ENCODE peak calls at places on chromosome 21, in six cellular contexts. D is IMR-90, Z is trophoblast cell, S is H9, O is H1, F is mesenchymal stem cell. B is an unnamed sample. For H3K4me1, the result is how much of the 10 kb centered on the place peaks cover.

GRCh38 chr21:21165063-21165645 is 166.9 kb downstream of the NCAM2 start:
- DNase-seq in F (peak), D (peak), S (no peak), O (no peak), Z (no peak), B (no peak)

GRCh38 chr21:31798842-31799691 is 67.1 kb upstream of the SCAF4 start:
- DNase-seq in O (no peak), F (no peak), D (peak), Z (peak), S (no peak), B (no peak)

GRCh38 chr21:38139380-38140168 is 117.2 kb upstream of the KCNJ15 start:
- DNase-seq in Z (peak), S (no peak), O (no peak), D (peak), F (peak), B (no peak)

GRCh38 chr21:31873696-31874599 is 1.1 kb downstream of the HUNK start:
- DNase-seq in F (peak), O (peak), S (peak), Z (no peak), D (peak), B (peak)

GRCh38 chr21:26332873-26333272 is 162.3 kb upstream of the APP start:
- DNase-seq in O (no peak), Z (no peak), F (no peak), S (no peak), D (no peak), B (no peak)

GRCh38 chr21:37484535-37485474 is 118.2 kb downstream of the DYRK1A start:
- DNase-seq in Z (no peak), F (no peak), O (no peak), S (no peak), D (peak), B (no peak)

GRCh38 chr21:45982256-45982757 is 737 bp downstream of the COL6A1 start:
- DNase-seq in Z (no peak), F (no peak), D (no peak), O (peak), S (no peak), B (no peak)

GRCh38 chr21:37555672-37556261 is 189.2 kb downstream of the DYRK1A start:
- DNase-seq in F (no peak), D (no peak), O (no peak), Z (no peak), S (no peak), B (no peak)

GRCh38 chr21:22791986-22792560 is 1793.9 kb downstream of the NCAM2 start:
- DNase-seq in O (no peak), F (peak), S (no peak), D (peak), Z (peak), B (peak)

GRCh38 chr21:36709030-36709867 is 10.3 kb downstream of the SIM2 start:
- DNase-seq in F (no peak), Z (no peak), D (no peak), O (peak), S (peak), B (no peak)

GRCh38 chr21:28871388-28872015 is 121.2 kb downstream of the LTN1 start:
- DNase-seq in D (peak), F (no peak), O (no peak), Z (no peak), S (no peak), B (no peak)

GRCh38 chr21:46008893-46009635 is 27.5 kb downstream of the COL6A1 start:
- DNase-seq in D (no peak), F (no peak), S (no peak), O (peak), Z (no peak), B (no peak)

GRCh38 chr21:26169061-26169610 is 1.4 kb downstream of the APP start:
- DNase-seq in O (peak), D (peak), F (peak), S (peak), Z (no peak), B (peak)

GRCh38 chr21:46188226-46189212 is 4.3 kb upstream of the SPATC1L start:
- DNase-seq in O (no peak), D (peak), F (peak), Z (peak), S (peak), B (peak)

GRCh38 chr21:25331286-25331685 is 276.0 kb downstream of the MRPL39 start:
- DNase-seq in O (no peak), S (no peak), D (no peak), F (no peak), Z (no peak), B (no peak)

GRCh38 chr21:28875078-28875477 is 117.6 kb downstream of the LTN1 start:
- DNase-seq in S (no peak), D (peak), Z (no peak), F (no peak), O (no peak), B (no peak)

GRCh38 chr21:19807231-19807630 is 1191.0 kb upstream of the NCAM2 start:
- DNase-seq in Z (no peak), D (no peak), O (no peak), S (no peak), F (peak), B (no peak)

GRCh38 chr21:21624674-21625073 is 626.5 kb downstream of the NCAM2 start:
- DNase-seq in D (peak), S (no peak), F (peak), Z (no peak), O (no peak), B (no peak)

GRCh38 chr21:31862078-31862477 is 10.7 kb upstream of the HUNK start:
- DNase-seq in F (no peak), S (no peak), O (no peak), D (no peak), Z (no peak), B (no peak)

GRCh38 chr21:26368591-26368990 is 198.0 kb upstream of the APP start:
- DNase-seq in S (no peak), F (no peak), Z (no peak), O (no peak), D (no peak), B (no peak)

GRCh38 chr21:45974073-45975016 is 7.2 kb upstream of the COL6A1 start:
- DNase-seq in Z (no peak), S (peak), O (peak), D (peak), F (peak), B (no peak)

GRCh38 chr21:26795866-26796329 is 49.3 kb downstream of the ADAMTS1 start:
- DNase-seq in Z (no peak), F (peak), O (no peak), D (peak), S (no peak), B (no peak)

GRCh38 chr21:21010698-21011097 is 12.5 kb downstream of the NCAM2 start:
- DNase-seq in O (no peak), Z (no peak), D (no peak), F (no peak), S (no peak), B (no peak)

GRCh38 chr21:21345872-21346271 is 347.7 kb downstream of the NCAM2 start:
- DNase-seq in Z (no peak), D (no peak), O (no peak), S (no peak), F (no peak), B (no peak)

GRCh38 chr21:26804895-26805609 is 40.2 kb downstream of the ADAMTS1 start:
- DNase-seq in S (no peak), O (no peak), D (peak), F (no peak), Z (no peak), B (no peak)

GRCh38 chr21:36478941-36479340 is 981 bp downstream of the CLDN14 start:
- DNase-seq in O (peak), D (no peak), S (peak), F (no peak), Z (no peak), B (no peak)

GRCh38 chr21:46052703-46053651 is 44.9 kb upstream of the COL6A2 start:
- DNase-seq in O (no peak), D (peak), Z (peak), S (peak), F (peak), B (no peak)

GRCh38 chr21:28776251-28776650 is 216.4 kb downstream of the LTN1 start:
- DNase-seq in D (peak), S (no peak), F (peak), O (no peak), Z (no peak), B (no peak)

GRCh38 chr21:46667735-46668380 is 32.4 kb downstream of the PRMT2 start:
- DNase-seq in D (peak), S (peak), Z (no peak), F (peak), O (peak), B (peak)

GRCh38 chr21:45876381-45877159 is 105.0 kb upstream of the COL6A1 start:
- DNase-seq in O (no peak), S (no peak), F (peak), D (no peak), Z (no peak), B (peak)

GRCh38 chr21:19607983-19608668 is 1204.5 kb upstream of the TMPRSS15 start:
- DNase-seq in D (no peak), F (peak), S (no peak), Z (no peak), O (no peak), B (no peak)

GRCh38 chr21:25837545-25838263 is 102.9 kb downstream of the GABPA start:
- DNase-seq in S (no peak), O (no peak), Z (no peak), D (peak), F (peak), B (no peak)

GRCh38 chr21:34916446-34916845 is 132.7 kb downstream of the RUNX1 start:
- DNase-seq in D (peak), O (no peak), Z (no peak), S (no peak), F (peak), B (no peak)
- H3K14ac ChIP-seq in D (peak), O (no peak), Z (no peak), S (no peak), F (no peak), B (no peak)

GRCh38 chr21:42745511-42746239 is 92.3 kb downstream of the PDE9A start:
- DNase-seq in S (no peak), D (no peak), O (no peak), F (no peak), Z (no peak), B (no peak)
- H3K4me1 ChIP-seq in S (under half), D (under half), O (under half), F (under half), Z (under half), B (under half)

GRCh38 chr21:17613242-17613676 is 558 bp upstream of the BTG3 start:
- DNase-seq in F (peak), O (no peak), S (no peak), Z (no peak), D (no peak), B (peak)
- H4K8ac ChIP-seq in F (peak), O (peak), S (no peak), Z (peak), D (peak), B (peak)

DNA sequence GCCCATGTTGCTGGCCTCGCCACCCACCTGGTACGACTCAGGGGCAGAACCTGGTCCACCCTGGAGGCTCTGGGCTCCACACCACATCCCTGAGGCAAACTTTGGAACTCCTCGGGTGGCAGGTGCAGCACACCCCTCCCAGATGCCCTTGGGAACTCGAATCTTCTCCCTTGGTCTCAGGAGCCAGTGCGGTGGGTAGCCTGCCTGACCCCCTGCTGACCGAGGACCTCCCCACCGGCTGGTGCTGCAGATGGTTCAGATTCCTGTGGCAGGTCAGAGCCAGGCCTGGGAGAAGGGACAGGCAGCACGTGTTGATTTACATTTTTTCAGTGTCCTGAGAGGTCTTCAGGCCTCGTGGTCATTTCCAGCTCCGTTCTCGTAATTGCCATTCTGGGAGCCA is 6.3 kb upstream of the CFAP410 start:
- DNase-seq in Z (no peak), S (no peak), D (no peak), O (no peak), F (no peak), B (no peak)
- H3K14ac ChIP-seq in Z (no peak), S (no peak), D (no peak), O (no peak), F (no peak), B (no peak)

GRCh38 chr21:32965281-32965680 is 60.5 kb upstream of the OLIG2 start:
- DNase-seq in O (no peak), D (no peak), S (no peak), Z (no peak), F (no peak), B (no peak)

GRCh38 chr21:32962286-32962685 is 63.4 kb upstream of the OLIG2 start:
- DNase-seq in Z (no peak), F (no peak), D (no peak), O (no peak), S (peak), B (no peak)

DNA sequence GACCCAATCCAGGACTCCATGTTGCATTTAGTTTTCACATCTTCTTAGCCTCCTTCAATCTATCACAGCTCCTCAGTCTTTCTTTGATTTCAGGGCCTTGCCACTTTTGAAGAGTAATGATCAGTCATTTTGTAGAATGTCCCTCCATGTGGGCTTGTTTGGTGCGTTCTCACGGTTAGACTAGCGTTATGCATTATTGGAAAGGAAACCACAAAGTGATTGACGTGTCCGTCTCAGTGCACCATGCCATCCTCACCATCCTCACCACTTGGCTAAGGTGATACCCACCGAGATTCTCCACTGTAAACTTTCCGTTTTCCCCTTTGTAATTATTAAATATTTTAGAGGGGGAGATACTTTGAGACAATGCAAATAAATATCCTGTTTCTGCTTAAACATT is 59.6 kb upstream of the OLIG2 start:
- DNase-seq in Z (no peak), S (no peak), F (no peak), D (no peak), O (no peak), B (no peak)
- H3K4me1 ChIP-seq in Z (under half), S (under half), F (under half), D (under half), O (under half), B (under half)

DNA sequence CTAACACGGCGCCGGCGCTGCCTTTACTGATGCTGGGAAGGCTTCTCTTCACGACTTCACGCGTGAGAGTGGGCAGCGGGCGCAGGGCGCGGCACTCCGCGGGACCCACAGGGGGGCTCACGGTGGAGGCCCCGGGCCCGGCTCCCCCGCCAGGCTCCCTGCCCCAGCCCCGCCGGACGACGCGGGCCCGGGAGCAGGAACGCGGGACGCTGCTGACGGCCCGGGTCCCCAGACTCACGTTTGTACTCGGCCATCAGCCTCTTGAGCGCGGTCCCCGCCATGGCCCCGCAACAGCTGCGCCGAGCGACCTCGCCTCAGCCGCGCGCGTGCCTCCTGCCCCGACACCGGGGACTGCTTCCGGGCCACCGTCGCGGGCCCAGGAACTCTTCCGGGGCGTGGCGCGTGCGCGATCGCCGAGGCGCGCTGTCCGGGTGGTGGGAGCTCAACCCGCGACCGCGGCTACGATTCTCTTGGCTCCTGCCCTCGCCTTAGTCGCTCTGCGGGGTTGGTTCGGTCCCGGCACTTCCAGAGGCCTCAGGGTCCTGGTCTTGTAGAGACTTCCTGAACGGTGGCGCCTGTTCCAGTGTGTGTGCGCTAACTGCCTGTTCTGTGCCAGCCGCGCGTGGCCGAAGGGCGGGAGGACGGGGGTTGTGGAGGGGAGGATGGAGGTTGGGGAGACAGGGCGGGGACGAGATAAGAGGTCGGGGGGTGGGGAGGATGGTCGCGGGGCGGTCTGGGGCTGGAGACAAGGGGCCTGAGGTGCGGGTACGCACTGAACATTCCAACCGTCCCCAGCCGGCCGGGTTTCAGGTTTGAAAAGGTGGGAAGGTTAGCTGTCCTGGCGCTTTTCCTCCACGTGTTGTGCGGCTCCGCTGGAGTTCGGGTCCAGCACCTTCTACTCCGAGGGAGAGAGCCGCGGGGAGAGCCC is at the start of gene UBE2G2:
- DNase-seq in S (peak), Z (peak), F (peak), O (peak), D (peak), B (peak)
- H4K8ac ChIP-seq in S (no peak), Z (peak), F (peak), O (peak), D (peak), B (peak)

DNA sequence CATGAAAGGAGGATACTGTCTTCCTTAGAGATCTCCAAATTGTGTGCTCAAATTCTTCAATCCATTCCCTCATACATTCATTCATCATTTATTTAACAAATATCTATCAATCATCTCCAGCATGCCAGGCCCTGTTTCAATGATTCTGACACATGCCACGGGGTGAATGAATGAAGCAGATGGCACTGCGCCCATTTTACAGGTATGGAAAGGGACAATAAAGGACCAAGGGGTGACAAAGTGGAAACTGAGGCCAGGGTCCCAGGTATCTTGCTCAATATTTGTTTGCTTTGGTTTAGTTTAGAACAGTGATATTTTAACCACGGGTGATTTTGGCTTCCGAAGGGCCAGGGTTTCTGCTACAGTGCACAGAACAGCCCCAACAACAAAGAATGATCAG is 321.6 kb upstream of the RUNX1 start:
- DNase-seq in D (no peak), F (no peak), Z (no peak), O (no peak), S (no peak), B (no peak)
- H3K14ac ChIP-seq in D (no peak), F (no peak), Z (no peak), O (no peak), S (no peak), B (no peak)

GRCh38 chr21:15843766-15844165 is 114.0 kb downstream of the USP25 start:
- DNase-seq in S (no peak), Z (no peak), D (no peak), O (no peak), F (no peak), B (no peak)
- H3K4me1 ChIP-seq in S (under half), Z (under half), D (under half), O (under half), F (under half), B (under half)

DNA sequence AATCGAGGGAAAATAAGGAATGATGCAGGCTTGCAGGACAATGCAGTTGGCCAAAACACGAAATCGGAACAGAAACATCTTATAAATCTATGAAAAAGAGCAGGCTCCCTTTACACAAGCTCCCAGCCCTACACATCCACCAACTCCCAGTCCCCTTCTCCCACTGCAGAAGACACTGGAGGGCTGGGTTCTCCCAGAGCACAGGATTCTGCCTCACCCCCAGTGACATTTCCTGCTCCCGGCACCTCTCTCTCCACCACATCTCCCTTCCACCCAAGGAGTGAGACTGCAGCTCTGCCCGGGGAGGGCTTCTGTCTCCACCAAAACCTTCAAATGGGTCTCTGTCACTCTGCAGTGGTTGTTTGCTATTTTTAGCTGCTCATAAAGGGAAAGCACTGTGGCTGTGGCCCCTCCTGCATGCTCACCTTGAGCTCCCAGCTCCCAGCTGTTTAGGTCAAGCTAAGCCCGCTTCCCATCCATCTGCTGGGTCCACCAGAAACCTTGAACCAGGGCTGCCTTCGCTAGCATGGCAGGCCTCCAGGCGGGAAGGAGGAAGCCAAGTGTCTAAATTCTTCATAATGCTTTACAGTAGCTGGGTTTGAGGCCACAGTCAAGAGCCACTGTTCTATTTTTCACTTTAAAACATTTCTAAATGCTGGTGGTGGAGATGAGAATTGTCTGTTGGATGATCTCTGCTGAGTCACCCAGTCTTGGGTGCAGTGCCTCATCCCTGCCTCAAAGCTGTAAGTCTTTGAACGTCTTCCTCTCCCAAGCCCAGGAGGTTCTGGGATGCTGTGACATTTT is 3.3 kb upstream of the C2CD2 start:
- DNase-seq in Z (peak), S (no peak), D (peak), F (peak), O (no peak), B (no peak)
- H4K8ac ChIP-seq in Z (no peak), S (no peak), D (peak), F (peak), O (no peak), B (no peak)

DNA sequence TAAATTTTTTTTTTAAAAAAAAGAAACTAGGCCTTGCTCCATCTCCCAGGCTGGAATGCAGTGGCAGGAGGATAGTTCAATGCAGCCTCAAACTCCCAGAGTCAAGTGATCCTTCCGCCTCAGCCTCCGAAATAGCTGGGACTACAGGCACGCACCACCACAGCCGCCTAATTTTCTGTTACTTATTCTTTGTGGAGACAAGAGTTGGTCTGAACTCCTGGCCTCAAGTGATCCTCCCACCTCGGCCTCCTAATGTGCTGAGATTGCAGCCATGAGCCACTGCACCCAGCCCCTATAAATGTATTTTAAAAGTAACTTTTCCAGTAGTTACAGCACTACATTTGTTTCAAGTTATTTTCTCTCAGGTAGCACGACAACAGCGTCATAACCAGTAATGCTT is 2.3 kb downstream of the BRWD1 start:
- DNase-seq in F (no peak), O (no peak), S (no peak), Z (no peak), D (no peak), B (no peak)
- H3K14ac ChIP-seq in F (no peak), O (no peak), S (no peak), Z (no peak), D (no peak), B (no peak)

B was measured in neuronal stem cell.